ENCODE peak calls at places on chromosomes 12 and 14, in five cellular contexts. Q, P, V, U and Z are unnamed samples.

GRCh38 chr12:106645074-106645421 is 62.2 kb downstream of the RFX4 start:
- DNase-seq in P (no peak), Q (peak; percentile 39), V (peak; percentile 40), U (no peak), Z (no peak)

GRCh38 chr12:131830335-131831020 is 2.3 kb downstream of the MMP17 start:
- DNase-seq in P (peak; percentile 84), V (peak; percentile 81), Q (peak; percentile 88), U (peak; percentile 83), Z (peak; percentile 51)

GRCh38 chr14:56333361-56334279 is 215.4 kb downstream of the PELI2 start:
- DNase-seq in Q (peak; percentile 86), V (peak; percentile 86), U (no peak), P (peak; percentile 43), Z (no peak)

GRCh38 chr12:10140001-10140400 is 10.0 kb upstream of the CLEC7A start:
- DNase-seq in Q (peak; percentile 87), P (peak; percentile 59), V (peak; percentile 37), U (peak; percentile 49), Z (peak; percentile 66)

GRCh38 chr14:96349286-96350075 is 13.7 kb downstream of the ATG2B start:
- DNase-seq in Q (no peak), P (no peak), U (no peak), V (peak; percentile 28), Z (peak; percentile 6)

GRCh38 chr12:82774666-82775065 is 88.0 kb downstream of the TMTC2 start:
- DNase-seq in P (no peak), Q (no peak), V (peak; percentile 13), U (no peak), Z (no peak)

GRCh38 chr12:56758728-56759269 is 4.3 kb upstream of the HSD17B6 start:
- DNase-seq in V (no peak), U (no peak), P (no peak), Q (peak; percentile 38), Z (no peak)

GRCh38 chr14:104588066-104588857 is 8.7 kb downstream of the C14orf180 start:
- DNase-seq in P (no peak), V (no peak), Q (no peak), U (no peak), Z (no peak)

GRCh38 chr12:11729008-11729407 is 79.5 kb downstream of the ETV6 start:
- DNase-seq in U (no peak), Q (no peak), P (no peak), V (no peak), Z (no peak)

GRCh38 chr12:103771466-103771865 is 69.6 kb downstream of the NT5DC3 start:
- DNase-seq in U (peak; percentile 69), V (peak; percentile 32), Q (peak; percentile 71), P (peak; percentile 49), Z (peak; percentile 6)

GRCh38 chr14:94005324-94005723 is 8.2 kb downstream of the CCDC197 start:
- DNase-seq in Q (peak; percentile 27), P (no peak), V (no peak), U (no peak), Z (peak; percentile 45)

GRCh38 chr14:55731881-55732498 is 152.0 kb downstream of the KTN1 start:
- DNase-seq in V (no peak), U (peak; percentile 59), P (peak; percentile 53), Q (peak; percentile 62), Z (peak; percentile 72)

GRCh38 chr14:74671789-74672188 is 41.1 kb downstream of the AREL1 start:
- DNase-seq in Q (peak; percentile 82), U (no peak), P (no peak), V (peak; percentile 87), Z (no peak)

DNA sequence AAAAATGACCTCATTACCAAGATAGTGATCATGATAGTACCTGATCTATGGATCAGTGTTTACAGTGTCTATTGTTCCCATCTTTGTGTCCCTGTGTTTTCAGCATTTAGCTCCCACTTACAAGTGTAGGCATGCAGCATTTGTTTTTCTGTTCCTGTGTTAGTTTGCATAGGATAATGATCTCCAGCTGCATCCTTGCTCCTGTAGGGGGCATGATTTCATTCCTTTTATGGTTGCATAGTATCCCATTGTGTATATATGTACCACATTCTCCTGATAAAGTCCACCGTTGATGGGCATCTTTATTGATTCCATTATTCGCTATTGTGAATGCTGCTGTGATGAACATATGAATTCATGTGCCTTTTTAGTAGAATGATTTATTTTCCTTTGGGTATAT is 215.4 kb upstream of the NAV3 start:
- DNase-seq in P (no peak), Q (peak; percentile 35), V (no peak), U (no peak), Z (no peak)
- TF ChIP-seq CTCF in P (no peak), Q (peak; percentile 51), V (no peak), U (peak; percentile 42), Z (no peak)

DNA sequence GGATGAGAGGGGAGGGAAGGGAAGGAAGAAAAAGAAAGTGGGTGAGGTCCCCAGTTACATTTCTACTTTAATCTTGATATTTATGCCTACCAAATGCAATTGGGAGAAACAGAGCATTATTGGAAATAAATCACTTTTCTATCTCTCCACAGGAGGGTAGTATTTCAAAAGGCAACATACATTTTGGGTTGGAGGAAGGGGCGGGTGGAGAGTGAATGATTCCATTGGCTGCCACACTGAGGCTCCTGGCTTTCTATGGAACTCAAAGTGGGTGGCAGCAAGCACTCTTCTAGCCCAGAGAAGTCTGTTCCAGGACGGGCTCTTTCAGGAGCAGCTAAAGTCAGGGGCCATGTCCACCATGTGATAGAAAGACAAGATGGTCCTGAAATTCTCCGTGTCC is 441.3 kb downstream of the DAD1 start:
- DNase-seq in Q (no peak), V (no peak), U (no peak), P (no peak), Z (peak; percentile 26)
- TF ChIP-seq CTCF in Q (no peak), V (no peak), U (no peak), P (no peak), Z (no peak)

GRCh38 chr14:59262717-59263469 is 74.4 kb downstream of the DAAM1 start:
- DNase-seq in P (peak; percentile 61), V (no peak), Q (no peak), U (peak; percentile 12), Z (no peak)
- TF ChIP-seq CTCF in P (peak; percentile 37), V (no peak), Q (peak; percentile 44), U (peak; percentile 62), Z (no peak)

DNA sequence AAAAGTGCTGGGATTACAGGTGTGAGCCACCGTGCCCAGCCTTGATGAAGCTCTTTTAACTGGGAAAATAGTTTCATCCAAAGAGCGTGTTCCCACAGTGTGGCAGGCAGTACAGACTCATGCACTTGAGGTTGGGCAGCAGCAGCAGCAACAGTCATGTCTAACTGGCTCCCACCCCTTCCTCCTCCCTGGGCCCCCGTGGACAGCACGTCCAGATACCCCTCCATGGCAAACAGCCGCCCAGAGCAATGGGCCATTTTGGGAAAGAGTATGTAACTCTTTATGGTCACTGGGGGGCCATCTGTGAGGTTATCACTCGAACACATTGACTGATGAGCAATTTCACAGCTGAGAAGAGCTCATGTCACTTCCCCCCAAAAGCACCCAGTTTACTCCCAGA is 279.1 kb upstream of the NOS1 start:
- DNase-seq in U (no peak), V (no peak), P (no peak), Q (no peak), Z (no peak)
- TF ChIP-seq CTCF in U (no peak), V (no peak), P (no peak), Q (no peak), Z (no peak)

DNA sequence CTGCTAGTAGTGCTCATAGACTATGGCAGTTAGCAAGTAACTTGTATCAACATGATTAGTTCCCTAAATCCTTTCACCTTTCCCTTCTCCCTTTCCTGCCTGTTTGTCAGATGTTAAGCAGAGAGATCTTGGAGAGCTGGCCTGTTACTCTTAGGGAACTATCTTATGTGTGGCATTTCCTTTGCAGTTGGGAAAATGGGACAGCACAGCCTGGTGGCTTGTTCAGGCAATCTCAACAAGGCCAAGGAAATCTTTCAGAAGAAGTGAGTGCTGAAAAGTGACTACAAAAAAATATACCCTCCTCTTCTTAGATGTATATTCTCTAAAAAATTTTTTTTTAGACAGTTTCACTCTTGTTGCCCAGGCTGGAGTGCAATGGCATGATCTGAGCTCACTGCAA is 7.4 kb downstream of the PARP2 start:
- DNase-seq in Q (peak; percentile 62), V (no peak), P (no peak), U (no peak), Z (no peak)
- TF ChIP-seq CTCF in Q (peak; percentile 63), V (no peak), P (no peak), U (no peak), Z (no peak)

GRCh38 chr14:62431496-62431895 is 613.8 kb downstream of the KCNH5 start:
- DNase-seq in U (no peak), P (no peak), V (no peak), Q (no peak), Z (no peak)
- TF ChIP-seq CTCF in U (no peak), P (no peak), V (no peak), Q (no peak), Z (no peak)

GRCh38 chr14:59969319-59969718 is 49.4 kb downstream of the LRRC9 start:
- DNase-seq in V (peak; percentile 38), U (no peak), Q (peak; percentile 17), P (no peak), Z (no peak)

GRCh38 chr14:59959663-59960062 is 39.7 kb downstream of the LRRC9 start:
- DNase-seq in V (no peak), U (no peak), Q (no peak), P (no peak), Z (no peak)

GRCh38 chr14:59961518-59962062 is 41.6 kb downstream of the LRRC9 start:
- DNase-seq in U (no peak), Q (no peak), P (no peak), V (no peak), Z (peak; percentile 1)

GRCh38 chr14:59964251-59965007 is 44.5 kb downstream of the LRRC9 start:
- DNase-seq in V (peak; percentile 30), Q (peak; percentile 21), U (no peak), P (no peak), Z (no peak)
- TF ChIP-seq CTCF in V (no peak), Q (no peak), U (no peak), P (no peak), Z (no peak)

GRCh38 chr12:96902076-96902475 is 5.0 kb upstream of the NEDD1 start:
- DNase-seq in U (no peak), Q (peak; percentile 46), V (no peak), P (no peak), Z (no peak)
- TF ChIP-seq CTCF in U (no peak), Q (peak; percentile 26), V (no peak), P (no peak), Z (no peak)